ENCODE peak calls at places on chromosomes 5 and 9, in four cellular contexts. One of them, this sample, is unnamed.

GRCh38 chr5:133406208-133406607 is 206.1 kb downstream of the FSTL4 start:
- DNase-seq in BJ: no peak
- DNase-seq in HTR-8/SVneo: no peak
- DNase-seq in PC-9: no peak
- DNase-seq in this sample: no peak

GRCh38 chr9:115085773-115086377 is 32.1 kb downstream of the TNC start:
- DNase-seq in BJ: no peak
- DNase-seq in HTR-8/SVneo: no peak
- DNase-seq in PC-9: no peak
- DNase-seq in this sample: no peak

GRCh38 chr5:74543162-74543995 is 97.1 kb downstream of the ENC1 start:
- DNase-seq in BJ: peak; percentile 52
- DNase-seq in HTR-8/SVneo: peak; percentile 75
- DNase-seq in PC-9: peak; percentile 97
- DNase-seq in this sample: no peak

GRCh38 chr5:105630803-105631202 is 2039.9 kb downstream of the EFNA5 start:
- DNase-seq in BJ: no peak
- DNase-seq in HTR-8/SVneo: no peak
- DNase-seq in PC-9: no peak
- DNase-seq in this sample: no peak

GRCh38 chr9:136900556-136900955 is 14.2 kb downstream of the TRAF2 start:
- DNase-seq in BJ: no peak
- DNase-seq in HTR-8/SVneo: no peak
- DNase-seq in PC-9: no peak
- DNase-seq in this sample: no peak

GRCh38 chr5:88682797-88683496 is 200.0 kb downstream of the MEF2C start:
- DNase-seq in BJ: no peak
- DNase-seq in HTR-8/SVneo: no peak
- DNase-seq in PC-9: no peak
- DNase-seq in this sample: no peak

GRCh38 chr5:178818094-178818493 is 41.7 kb upstream of the ZNF354B start:
- DNase-seq in BJ: no peak
- DNase-seq in HTR-8/SVneo: no peak
- DNase-seq in PC-9: no peak
- DNase-seq in this sample: no peak

GRCh38 chr5:66100851-66101250 is 43.2 kb upstream of the SREK1 start:
- DNase-seq in BJ: no peak
- DNase-seq in HTR-8/SVneo: no peak
- DNase-seq in PC-9: no peak
- DNase-seq in this sample: no peak

GRCh38 chr5:150438873-150439546 is 10.5 kb downstream of the RPS14 start:
- DNase-seq in BJ: no peak
- DNase-seq in HTR-8/SVneo: peak; percentile 41
- DNase-seq in PC-9: peak; percentile 44
- DNase-seq in this sample: no peak

GRCh38 chr5:168317521-168318147 is 26.2 kb downstream of the WWC1 start:
- DNase-seq in BJ: peak; percentile 67
- DNase-seq in HTR-8/SVneo: peak; percentile 94
- DNase-seq in PC-9: peak; percentile 96
- DNase-seq in this sample: no peak

GRCh38 chr5:150391064-150391834 is 21.5 kb downstream of the CD74 start:
- DNase-seq in BJ: no peak
- DNase-seq in HTR-8/SVneo: no peak
- DNase-seq in PC-9: no peak
- DNase-seq in this sample: no peak

GRCh38 chr5:13941468-13941867 is 3.0 kb downstream of the DNAH5 start:
- DNase-seq in BJ: no peak
- DNase-seq in HTR-8/SVneo: no peak
- DNase-seq in PC-9: no peak
- DNase-seq in this sample: no peak

GRCh38 chr9:133713960-133714495 is 24.1 kb downstream of the SARDH start:
- DNase-seq in BJ: no peak
- DNase-seq in HTR-8/SVneo: no peak
- DNase-seq in PC-9: no peak
- DNase-seq in this sample: no peak

GRCh38 chr9:109286981-109287380 is 33.9 kb downstream of the EPB41L4B start:
- DNase-seq in BJ: peak; percentile 3
- DNase-seq in HTR-8/SVneo: no peak
- DNase-seq in PC-9: no peak
- DNase-seq in this sample: no peak

GRCh38 chr5:17910318-17910717 is 276.1 kb downstream of the TAF11L14 start:
- DNase-seq in BJ: no peak
- DNase-seq in HTR-8/SVneo: no peak
- DNase-seq in PC-9: peak; percentile 90
- DNase-seq in this sample: no peak

GRCh38 chr5:121144764-121145163 is 680.7 kb downstream of the PRR16 start:
- DNase-seq in BJ: no peak
- DNase-seq in HTR-8/SVneo: no peak
- DNase-seq in PC-9: no peak
- DNase-seq in this sample: no peak

GRCh38 chr9:92763721-92764380 is 782 bp downstream of the BICD2 start:
- DNase-seq in BJ: no peak
- DNase-seq in HTR-8/SVneo: no peak
- DNase-seq in PC-9: no peak
- DNase-seq in this sample: peak; percentile 24

GRCh38 chr5:60649288-60649917 is 50.6 kb downstream of the DEPDC1B start:
- DNase-seq in BJ: no peak
- DNase-seq in HTR-8/SVneo: peak; percentile 40
- DNase-seq in PC-9: no peak
- DNase-seq in this sample: no peak

GRCh38 chr5:92687793-92688467 is 893.1 kb downstream of the NR2F1-AS1 start:
- DNase-seq in BJ: no peak
- DNase-seq in HTR-8/SVneo: peak; percentile 35
- DNase-seq in PC-9: no peak
- DNase-seq in this sample: no peak